ENCODE peak calls at places on chromosome 5, in four cellular contexts. R is mammary epithelial cell, W is A549, C is HAP-1. B is an unnamed sample.

GRCh38 chr5:179900206-179900605 is 7.5 kb downstream of the TBC1D9B start:
- DNase-seq in R (no peak), W (no peak), C (no peak), B (no peak)

GRCh38 chr5:55650391-55650790 is 61.7 kb downstream of the SLC38A9 start:
- DNase-seq in R (peak; percentile 42), W (no peak), C (no peak), B (no peak)

GRCh38 chr5:149881874-149882273 is 62.7 kb downstream of the PDE6A start:
- DNase-seq in R (no peak), W (no peak), C (no peak), B (no peak)

GRCh38 chr5:95725937-95726810 is 5.0 kb upstream of the RHOBTB3 start:
- DNase-seq in R (no peak), W (no peak), C (no peak), B (no peak)

GRCh38 chr5:59093329-59093728 is 510.5 kb downstream of the RAB3C start:
- DNase-seq in R (no peak), W (peak; percentile 68), C (no peak), B (no peak)

GRCh38 chr5:135312255-135312935 is 86.6 kb downstream of the MACROH2A1 start:
- DNase-seq in R (no peak), W (no peak), C (no peak), B (peak; percentile 19)

GRCh38 chr5:181166812-181167733 is 19.7 kb downstream of the OR2V2 start:
- DNase-seq in R (no peak), W (no peak), C (peak; percentile 23), B (no peak)

GRCh38 chr5:27450607-27451006 is 412.2 kb upstream of the CDH9 start:
- DNase-seq in R (peak; percentile 21), W (peak; percentile 5), C (no peak), B (no peak)

GRCh38 chr5:28542968-28543367 is 1504.6 kb upstream of the CDH9 start:
- DNase-seq in R (peak; percentile 87), W (no peak), C (no peak), B (no peak)

GRCh38 chr5:166535641-166536040 is 1755.8 kb upstream of the WWC1 start:
- DNase-seq in R (no peak), W (no peak), C (peak; percentile 76), B (no peak)

GRCh38 chr5:151448038-151448985 is 909 bp downstream of the SLC36A1 start:
- DNase-seq in R (peak; percentile 42), W (peak; percentile 13), C (peak; percentile 44), B (no peak)

GRCh38 chr5:180644129-180644824 is 5.1 kb downstream of the FLT4 start:
- DNase-seq in R (no peak), W (no peak), C (no peak), B (no peak)

GRCh38 chr5:109936996-109937395 is 247.3 kb downstream of the MAN2A1 start:
- DNase-seq in R (peak; percentile 2), W (no peak), C (no peak), B (no peak)
- H3K4me1 ChIP-seq in R (no peaks in the 10 kb centered on the region), W (no peaks in the 10 kb centered on the region), C (no peaks in the 10 kb centered on the region), B (no peaks in the 10 kb centered on the region)

GRCh38 chr5:10596886-10597451 is 33.1 kb downstream of the ANKRD33B start:
- DNase-seq in R (no peak), W (no peak), C (no peak), B (no peak)
- H3K4me1 ChIP-seq in R (peaks cover 47% of the 10 kb centered on the region), W (peaks cover 66% of the 10 kb centered on the region), C (peaks cover 13% of the 10 kb centered on the region), B (peaks cover 20% of the 10 kb centered on the region)

GRCh38 chr5:78610633-78611032 is 37.9 kb downstream of the LHFPL2 start:
- DNase-seq in R (no peak), W (no peak), C (no peak), B (no peak)

GRCh38 chr5:78604693-78605092 is 43.9 kb downstream of the LHFPL2 start:
- DNase-seq in R (no peak), W (no peak), C (peak; percentile 75), B (no peak)

GRCh38 chr5:78605611-78606010 is 43.0 kb downstream of the LHFPL2 start:
- DNase-seq in R (peak; percentile 65), W (no peak), C (no peak), B (no peak)

GRCh38 chr5:78610163-78610583 is 38.4 kb downstream of the LHFPL2 start:
- DNase-seq in R (no peak), W (no peak), C (no peak), B (no peak)

DNA sequence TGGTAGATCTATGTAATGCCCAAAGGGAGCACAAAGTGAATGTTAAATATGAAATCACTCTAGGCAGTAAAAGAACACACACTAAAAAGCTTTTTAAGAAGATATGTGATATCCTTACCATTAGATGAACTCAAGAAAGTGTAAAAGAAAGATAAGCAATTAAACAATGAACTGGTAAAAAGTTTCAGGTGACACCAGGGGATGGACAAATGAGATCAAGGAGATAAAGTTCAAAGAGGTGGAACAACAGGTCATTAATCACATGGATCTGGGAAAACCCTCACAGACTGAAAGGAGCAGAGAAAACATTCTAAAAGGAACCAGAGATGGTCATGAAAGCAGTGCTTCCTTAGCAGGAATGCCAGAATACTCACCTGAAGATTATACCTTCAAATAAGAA is 40.7 kb downstream of the LHFPL2 start:
- DNase-seq in R (no peak), W (no peak), C (no peak), B (no peak)
- H3K4me1 ChIP-seq in R (peaks cover 14% of the 10 kb centered on the region), W (peaks cover 93% of the 10 kb centered on the region), C (peaks cover 7% of the 10 kb centered on the region), B (peaks cover 9% of the 10 kb centered on the region)

GRCh38 chr5:172959824-172960799 is 888 bp downstream of the RPL26L1 start:
- DNase-seq in R (no peak), W (no peak), C (no peak), B (no peak)

GRCh38 chr5:172956936-172957335 is 2.3 kb upstream of the RPL26L1 start:
- DNase-seq in R (no peak), W (no peak), C (no peak), B (no peak)

GRCh38 chr5:172958268-172959046 is 767 bp upstream of the RPL26L1 start:
- DNase-seq in R (peak; percentile 37), W (peak; percentile 84), C (peak; percentile 51), B (peak; percentile 63)

GRCh38 chr5:172956228-172956627 is 3.0 kb upstream of the RPL26L1 start:
- DNase-seq in R (no peak), W (no peak), C (no peak), B (no peak)

GRCh38 chr5:172957458-172957857 is 1.8 kb upstream of the RPL26L1 start:
- DNase-seq in R (no peak), W (no peak), C (no peak), B (no peak)
- H3K4me1 ChIP-seq in R (peaks cover 22% of the 10 kb centered on the region), W (peaks cover 68% of the 10 kb centered on the region), C (peaks cover 4% of the 10 kb centered on the region), B (peaks cover 10% of the 10 kb centered on the region)

GRCh38 chr5:131279209-131279608 is 15.4 kb downstream of the CDC42SE2 start:
- DNase-seq in R (no peak), W (no peak), C (peak; percentile 77), B (no peak)

GRCh38 chr5:131277875-131278795 is 14.3 kb downstream of the CDC42SE2 start:
- DNase-seq in R (no peak), W (no peak), C (no peak), B (no peak)

GRCh38 chr5:131274341-131275063 is 10.6 kb downstream of the CDC42SE2 start:
- DNase-seq in R (no peak), W (no peak), C (no peak), B (no peak)

GRCh38 chr5:131277415-131277814 is 13.6 kb downstream of the CDC42SE2 start:
- DNase-seq in R (no peak), W (no peak), C (no peak), B (no peak)

GRCh38 chr5:131275996-131276535 is 12.2 kb downstream of the CDC42SE2 start:
- DNase-seq in R (no peak), W (no peak), C (no peak), B (no peak)
- H3K4me1 ChIP-seq in R (peaks cover 35% of the 10 kb centered on the region), W (peaks cover 43% of the 10 kb centered on the region), C (peaks cover 22% of the 10 kb centered on the region), B (peaks cover 3% of the 10 kb centered on the region)

GRCh38 chr5:33702867-33703266 is 188.9 kb downstream of the ADAMTS12 start:
- DNase-seq in R (no peak), W (no peak), C (no peak), B (no peak)
- H3K4me1 ChIP-seq in R (no peaks in the 10 kb centered on the region), W (no peaks in the 10 kb centered on the region), C (no peaks in the 10 kb centered on the region), B (no peaks in the 10 kb centered on the region)